ENCODE peak calls at places on chromosomes 2 and 18, in five cellular contexts. One of them, this sample, is unnamed.

GRCh38 chr2:118699816-118700215 is 147.6 kb downstream of the EN1 start:
- DNase-seq in epithelial cell of esophagus: peak
- DNase-seq in esophagus squamous epithelium: no peak
- DNase-seq in HL-60: no peak
- DNase-seq in CD8-positive, alpha-beta memory T cell: no peak
- DNase-seq in this sample: no peak

GRCh38 chr2:11129598-11130449 is 25.4 kb upstream of the SLC66A3 start:
- DNase-seq in epithelial cell of esophagus: peak
- DNase-seq in esophagus squamous epithelium: no peak
- DNase-seq in HL-60: peak
- DNase-seq in CD8-positive, alpha-beta memory T cell: peak
- DNase-seq in this sample: no peak

GRCh38 chr2:233982421-233983121 is 65.4 kb downstream of the TRPM8 start:
- DNase-seq in epithelial cell of esophagus: peak
- DNase-seq in esophagus squamous epithelium: no peak
- DNase-seq in HL-60: no peak
- DNase-seq in CD8-positive, alpha-beta memory T cell: no peak
- DNase-seq in this sample: no peak

GRCh38 chr2:238296638-238297457 is 8.4 kb upstream of the PER2 start:
- DNase-seq in epithelial cell of esophagus: no peak
- DNase-seq in esophagus squamous epithelium: no peak
- DNase-seq in HL-60: no peak
- DNase-seq in CD8-positive, alpha-beta memory T cell: no peak
- DNase-seq in this sample: no peak

GRCh38 chr18:3916082-3916481 is 466.1 kb downstream of the TGIF1 start:
- DNase-seq in epithelial cell of esophagus: no peak
- DNase-seq in esophagus squamous epithelium: no peak
- DNase-seq in HL-60: no peak
- DNase-seq in CD8-positive, alpha-beta memory T cell: no peak
- DNase-seq in this sample: no peak

GRCh38 chr18:66167829-66168463 is 417.1 kb downstream of the CDH7 start:
- DNase-seq in epithelial cell of esophagus: no peak
- DNase-seq in esophagus squamous epithelium: no peak
- DNase-seq in HL-60: no peak
- DNase-seq in CD8-positive, alpha-beta memory T cell: no peak
- DNase-seq in this sample: no peak

GRCh38 chr2:193272011-193272410 is 1077.3 kb upstream of the TMEFF2 start:
- DNase-seq in epithelial cell of esophagus: no peak
- DNase-seq in esophagus squamous epithelium: no peak
- DNase-seq in HL-60: peak
- DNase-seq in CD8-positive, alpha-beta memory T cell: no peak
- DNase-seq in this sample: no peak

GRCh38 chr2:48200591-48201293 is 294.4 kb upstream of the FBXO11 start:
- DNase-seq in epithelial cell of esophagus: no peak
- DNase-seq in esophagus squamous epithelium: no peak
- DNase-seq in HL-60: no peak
- DNase-seq in CD8-positive, alpha-beta memory T cell: no peak
- DNase-seq in this sample: peak

GRCh38 chr2:74206180-74206688 is 7.8 kb downstream of the MTHFD2 start:
- DNase-seq in epithelial cell of esophagus: peak
- DNase-seq in esophagus squamous epithelium: no peak
- DNase-seq in HL-60: no peak
- DNase-seq in CD8-positive, alpha-beta memory T cell: peak
- DNase-seq in this sample: peak

GRCh38 chr2:84996909-84997308 is 25.9 kb downstream of the KCMF1 start:
- DNase-seq in epithelial cell of esophagus: peak
- DNase-seq in esophagus squamous epithelium: no peak
- DNase-seq in HL-60: no peak
- DNase-seq in CD8-positive, alpha-beta memory T cell: no peak
- DNase-seq in this sample: no peak

GRCh38 chr2:56770490-56770889 is 586.7 kb downstream of the CCDC85A start:
- DNase-seq in epithelial cell of esophagus: no peak
- DNase-seq in esophagus squamous epithelium: no peak
- DNase-seq in HL-60: no peak
- DNase-seq in CD8-positive, alpha-beta memory T cell: no peak
- DNase-seq in this sample: no peak

GRCh38 chr2:120871881-120872620 is 136.4 kb downstream of the GLI2 start:
- DNase-seq in epithelial cell of esophagus: no peak
- DNase-seq in esophagus squamous epithelium: no peak
- DNase-seq in HL-60: no peak
- DNase-seq in CD8-positive, alpha-beta memory T cell: no peak
- DNase-seq in this sample: no peak

GRCh38 chr18:48942554-48943261 is 8.1 kb downstream of the SMAD7 start:
- DNase-seq in epithelial cell of esophagus: peak
- DNase-seq in esophagus squamous epithelium: no peak
- DNase-seq in HL-60: no peak
- DNase-seq in CD8-positive, alpha-beta memory T cell: no peak
- DNase-seq in this sample: no peak

DNA sequence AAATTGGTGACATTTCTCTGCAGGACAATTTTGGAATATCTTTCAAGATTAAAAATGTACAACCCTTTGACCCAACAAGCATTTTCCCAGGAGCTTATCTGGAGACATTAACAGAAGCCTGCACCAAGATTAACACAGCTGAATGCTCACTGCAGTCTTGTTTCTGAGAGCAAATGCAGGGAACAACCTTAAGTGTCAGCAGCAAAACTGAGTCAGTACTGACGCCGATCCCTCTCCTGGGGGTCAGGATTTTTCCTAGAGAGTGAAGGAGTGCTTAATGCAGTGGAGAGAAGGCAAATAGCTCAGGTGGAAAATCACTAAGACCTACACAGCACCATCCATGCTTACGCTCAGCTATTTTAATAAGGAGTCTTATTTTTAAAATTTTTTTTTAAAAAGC is 42.8 kb upstream of the SGPP2 start:
- DNase-seq in epithelial cell of esophagus: no peak
- DNase-seq in esophagus squamous epithelium: no peak
- DNase-seq in HL-60: no peak
- DNase-seq in CD8-positive, alpha-beta memory T cell: no peak
- DNase-seq in this sample: no peak
- H3K4me3 ChIP-seq in epithelial cell of esophagus: no peak
- H3K4me3 ChIP-seq in esophagus squamous epithelium: no peak
- H3K4me3 ChIP-seq in HL-60: no peak
- H3K4me3 ChIP-seq in CD8-positive, alpha-beta memory T cell: no peak
- H3K4me3 ChIP-seq in this sample: no peak

GRCh38 chr2:222653280-222653679 is 2.6 kb downstream of the FARSB start:
- DNase-seq in epithelial cell of esophagus: no peak
- DNase-seq in esophagus squamous epithelium: no peak
- DNase-seq in HL-60: no peak
- DNase-seq in CD8-positive, alpha-beta memory T cell: no peak
- DNase-seq in this sample: no peak
- H3K4me3 ChIP-seq in epithelial cell of esophagus: peak
- H3K4me3 ChIP-seq in esophagus squamous epithelium: no peak
- H3K4me3 ChIP-seq in HL-60: no peak
- H3K4me3 ChIP-seq in CD8-positive, alpha-beta memory T cell: no peak
- H3K4me3 ChIP-seq in this sample: no peak

GRCh38 chr2:38599706-38600105 is 3.0 kb downstream of the HNRNPLL start:
- DNase-seq in epithelial cell of esophagus: no peak
- DNase-seq in esophagus squamous epithelium: no peak
- DNase-seq in HL-60: peak
- DNase-seq in CD8-positive, alpha-beta memory T cell: no peak
- DNase-seq in this sample: no peak

GRCh38 chr2:38597115-38597514 is 5.6 kb downstream of the HNRNPLL start:
- DNase-seq in epithelial cell of esophagus: no peak
- DNase-seq in esophagus squamous epithelium: no peak
- DNase-seq in HL-60: no peak
- DNase-seq in CD8-positive, alpha-beta memory T cell: no peak
- DNase-seq in this sample: no peak

GRCh38 chr2:38598200-38598990 is 4.3 kb downstream of the HNRNPLL start:
- DNase-seq in epithelial cell of esophagus: no peak
- DNase-seq in esophagus squamous epithelium: no peak
- DNase-seq in HL-60: no peak
- DNase-seq in CD8-positive, alpha-beta memory T cell: no peak
- DNase-seq in this sample: no peak

GRCh38 chr2:38600242-38600891 is 2.4 kb downstream of the HNRNPLL start:
- DNase-seq in epithelial cell of esophagus: peak
- DNase-seq in esophagus squamous epithelium: no peak
- DNase-seq in HL-60: no peak
- DNase-seq in CD8-positive, alpha-beta memory T cell: no peak
- DNase-seq in this sample: no peak

DNA sequence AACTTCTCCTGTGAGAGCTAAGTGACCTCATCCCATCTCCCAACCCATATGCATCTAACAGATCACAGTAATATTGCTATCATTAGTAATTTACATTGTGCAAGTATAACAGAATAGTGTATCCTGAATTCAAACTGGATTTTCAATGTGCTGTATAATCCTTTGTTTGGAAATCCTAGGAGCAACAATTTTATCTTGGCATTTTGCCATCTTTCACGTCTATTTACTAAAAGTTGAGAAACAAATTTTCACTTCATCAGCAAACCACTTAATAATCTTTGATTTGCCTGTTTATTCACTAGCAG is 3.8 kb downstream of the HNRNPLL start:
- DNase-seq in epithelial cell of esophagus: peak
- DNase-seq in esophagus squamous epithelium: no peak
- DNase-seq in HL-60: no peak
- DNase-seq in CD8-positive, alpha-beta memory T cell: no peak
- DNase-seq in this sample: no peak
- H3K4me3 ChIP-seq in epithelial cell of esophagus: no peak
- H3K4me3 ChIP-seq in esophagus squamous epithelium: no peak
- H3K4me3 ChIP-seq in HL-60: no peak
- H3K4me3 ChIP-seq in CD8-positive, alpha-beta memory T cell: peak
- H3K4me3 ChIP-seq in this sample: no peak

GRCh38 chr2:219425238-219426067 is 7.3 kb downstream of the DES start:
- DNase-seq in epithelial cell of esophagus: no peak
- DNase-seq in esophagus squamous epithelium: no peak
- DNase-seq in HL-60: no peak
- DNase-seq in CD8-positive, alpha-beta memory T cell: no peak
- DNase-seq in this sample: no peak

GRCh38 chr2:219423656-219424378 is 5.6 kb downstream of the DES start:
- DNase-seq in epithelial cell of esophagus: no peak
- DNase-seq in esophagus squamous epithelium: no peak
- DNase-seq in HL-60: no peak
- DNase-seq in CD8-positive, alpha-beta memory T cell: no peak
- DNase-seq in this sample: no peak

GRCh38 chr2:219421323-219421722 is 3.1 kb downstream of the DES start:
- DNase-seq in epithelial cell of esophagus: no peak
- DNase-seq in esophagus squamous epithelium: no peak
- DNase-seq in HL-60: no peak
- DNase-seq in CD8-positive, alpha-beta memory T cell: no peak
- DNase-seq in this sample: no peak

GRCh38 chr2:219420687-219421086 is 2.5 kb downstream of the DES start:
- DNase-seq in epithelial cell of esophagus: no peak
- DNase-seq in esophagus squamous epithelium: no peak
- DNase-seq in HL-60: no peak
- DNase-seq in CD8-positive, alpha-beta memory T cell: no peak
- DNase-seq in this sample: no peak

GRCh38 chr2:219422944-219423534 is 4.9 kb downstream of the DES start:
- DNase-seq in epithelial cell of esophagus: no peak
- DNase-seq in esophagus squamous epithelium: no peak
- DNase-seq in HL-60: no peak
- DNase-seq in CD8-positive, alpha-beta memory T cell: no peak
- DNase-seq in this sample: no peak
- H3K4me3 ChIP-seq in epithelial cell of esophagus: no peak
- H3K4me3 ChIP-seq in esophagus squamous epithelium: no peak
- H3K4me3 ChIP-seq in HL-60: no peak
- H3K4me3 ChIP-seq in CD8-positive, alpha-beta memory T cell: no peak
- H3K4me3 ChIP-seq in this sample: no peak